ENCODE peak calls at places on chromosome 13, in five cellular contexts. J is neuronal stem cell, G is H1, I is trophoblast cell, B is IMR-90. S is an unnamed sample.

GRCh38 chr13:26695360-26695705 is 65.3 kb downstream of the GPR12 start:
- DNase-seq in J (no peak), G (no peak), I (no peak), B (no peak), S (no peak)

GRCh38 chr13:46051958-46052313 is 610 bp downstream of the ZC3H13 start:
- DNase-seq in J (no peak), G (no peak), I (no peak), B (peak; percentile 0), S (no peak)

GRCh38 chr13:66329988-66330429 is 900.1 kb downstream of the PCDH9 start:
- DNase-seq in J (no peak), G (no peak), I (no peak), B (peak; percentile 37), S (no peak)

GRCh38 chr13:88707652-88708051 is 1036.5 kb downstream of the SLITRK5 start:
- DNase-seq in J (no peak), G (no peak), I (no peak), B (no peak), S (no peak)

GRCh38 chr13:61664821-61665705 is 249.4 kb upstream of the PCDH20 start:
- DNase-seq in J (no peak), G (no peak), I (no peak), B (no peak), S (no peak)

GRCh38 chr13:51230473-51231105 is 8.4 kb downstream of the FAM124A start:
- DNase-seq in J (no peak), G (no peak), I (no peak), B (peak; percentile 7), S (peak; percentile 18)

GRCh38 chr13:24178847-24179845 is 18.6 kb downstream of the SPATA13 start:
- DNase-seq in J (no peak), G (no peak), I (no peak), B (peak; percentile 75), S (no peak)

GRCh38 chr13:51538626-51539179 is 45.6 kb upstream of the WDFY2 start:
- DNase-seq in J (no peak), G (no peak), I (no peak), B (no peak), S (no peak)

GRCh38 chr13:29474991-29475390 is 120.5 kb downstream of the SLC7A1 start:
- DNase-seq in J (no peak), G (no peak), I (peak; percentile 89), B (peak; percentile 91), S (no peak)

GRCh38 chr13:23678768-23679167 is 108.6 kb downstream of the TNFRSF19 start:
- DNase-seq in J (no peak), G (no peak), I (no peak), B (no peak), S (no peak)

GRCh38 chr13:75375329-75375728 is 106.6 kb downstream of the TBC1D4 start:
- DNase-seq in J (no peak), G (no peak), I (no peak), B (no peak), S (no peak)

GRCh38 chr13:64529874-64530485 is 2700.2 kb downstream of the PCDH9 start:
- DNase-seq in J (no peak), G (peak; percentile 17), I (peak; percentile 40), B (no peak), S (peak; percentile 40)

GRCh38 chr13:46659413-46660065 is 106.6 kb downstream of the LRCH1 start:
- DNase-seq in J (no peak), G (no peak), I (peak; percentile 94), B (no peak), S (no peak)

GRCh38 chr13:50873481-50873880 is 30.0 kb upstream of the DLEU7 start:
- DNase-seq in J (no peak), G (no peak), I (no peak), B (peak; percentile 1), S (no peak)

GRCh38 chr13:54536112-54536511 is 1507.5 kb downstream of the OLFM4 start:
- DNase-seq in J (no peak), G (no peak), I (peak; percentile 20), B (no peak), S (no peak)

GRCh38 chr13:21657538-21657937 is 13.3 kb upstream of the FGF9 start:
- DNase-seq in J (no peak), G (no peak), I (peak; percentile 52), B (peak; percentile 94), S (no peak)

GRCh38 chr13:21549633-21550032 is 54.3 kb downstream of the MICU2 start:
- DNase-seq in J (no peak), G (no peak), I (peak; percentile 49), B (no peak), S (no peak)

GRCh38 chr13:62799038-62799535 is 1383.4 kb upstream of the PCDH20 start:
- DNase-seq in J (no peak), G (no peak), I (no peak), B (no peak), S (no peak)

GRCh38 chr13:43529796-43530195 is 257.0 kb downstream of the ENOX1 start:
- DNase-seq in J (no peak), G (no peak), I (peak; percentile 63), B (no peak), S (no peak)

GRCh38 chr13:52850396-52851152 is 2.1 kb upstream of the PCDH8 start:
- DNase-seq in J (peak; percentile 87), G (peak; percentile 72), I (peak; percentile 60), B (peak; percentile 7), S (peak; percentile 93)

GRCh38 chr13:26508885-26509284 is 48.6 kb upstream of the WASF3 start:
- DNase-seq in J (no peak), G (no peak), I (no peak), B (peak; percentile 95), S (no peak)

GRCh38 chr13:106337096-106337495 is 198.4 kb downstream of the EFNB2 start:
- DNase-seq in J (no peak), G (no peak), I (no peak), B (peak; percentile 75), S (no peak)

GRCh38 chr13:100100115-100100879 is 11.4 kb downstream of the PCCA start:
- DNase-seq in J (no peak), G (no peak), I (peak; percentile 6), B (peak; percentile 87), S (no peak)

GRCh38 chr13:77184455-77184854 is 142.4 kb downstream of the MYCBP2 start:
- DNase-seq in J (no peak), G (no peak), I (peak; percentile 15), B (no peak), S (no peak)

GRCh38 chr13:91052873-91053272 is 294.6 kb upstream of the MIR17HG start:
- DNase-seq in J (no peak), G (no peak), I (no peak), B (no peak), S (no peak)

GRCh38 chr13:114082849-114083645 is 49.4 kb downstream of the RASA3 start:
- DNase-seq in J (no peak), G (no peak), I (no peak), B (no peak), S (no peak)
- H3K23ac ChIP-seq in J (no peak overlapping the region), G (no peak overlapping the region), I (no peak overlapping the region), B (no peak overlapping the region), S (no peak overlapping the region)

GRCh38 chr13:98299954-98300350 is 122.9 kb upstream of the RNF113B start:
- DNase-seq in J (no peak), G (no peak), I (no peak), B (no peak), S (no peak)

GRCh38 chr13:98299243-98299953 is 122.3 kb upstream of the RNF113B start:
- DNase-seq in J (no peak), G (no peak), I (no peak), B (peak; percentile 51), S (no peak)

GRCh38 chr13:98301721-98302120 is 124.7 kb upstream of the RNF113B start:
- DNase-seq in J (no peak), G (no peak), I (no peak), B (peak; percentile 89), S (no peak)

GRCh38 chr13:98298599-98298998 is 121.5 kb upstream of the RNF113B start:
- DNase-seq in J (no peak), G (no peak), I (peak; percentile 49), B (no peak), S (no peak)

DNA sequence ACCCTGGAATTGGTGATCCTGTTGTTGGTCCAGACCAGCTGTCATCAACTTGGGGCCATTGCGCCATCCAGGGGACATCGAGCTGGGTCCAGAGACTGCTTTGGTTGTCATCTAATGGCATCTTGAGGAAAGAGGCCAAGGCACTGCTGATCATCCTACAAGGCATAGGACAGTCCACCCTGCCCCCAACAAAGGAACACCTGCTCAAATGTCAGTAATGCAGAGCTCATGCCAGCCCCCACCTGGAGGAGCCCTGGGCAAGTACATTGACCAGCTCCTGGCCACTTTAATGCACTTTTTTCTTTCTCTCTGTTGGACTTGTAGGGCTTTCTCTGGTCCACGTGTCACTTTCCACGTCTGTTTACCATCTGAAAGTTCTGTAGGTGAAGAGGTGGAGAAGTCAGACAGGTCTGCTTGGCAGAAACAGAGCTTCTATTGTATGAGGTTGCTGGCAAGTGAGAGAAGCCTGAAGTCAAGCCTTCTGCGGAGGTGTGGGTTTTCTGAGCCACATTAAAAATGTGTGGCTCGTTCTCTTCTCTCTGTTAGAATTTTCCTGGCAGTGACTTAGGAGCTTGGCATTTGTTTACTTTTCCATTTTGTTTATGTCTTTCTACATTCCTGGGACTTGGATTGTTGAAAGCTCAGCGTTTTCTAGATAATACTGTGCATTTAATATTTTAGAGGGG is 124.0 kb upstream of the RNF113B start:
- DNase-seq in J (no peak), G (no peak), I (peak; percentile 70), B (peak; percentile 82), S (no peak)
- H4K91ac ChIP-seq in J (no peak overlapping the region), G (no peak overlapping the region), I (peak overlapping the region; percentile 61), B (peak overlapping the region; percentile 97), S (no peak overlapping the region)

GRCh38 chr13:33542309-33543088 is 256.9 kb upstream of the STARD13 start:
- DNase-seq in J (peak; percentile 97), G (peak; percentile 86), I (peak; percentile 99), B (peak; percentile 100), S (peak; percentile 97)
- H2BK5ac ChIP-seq in J (peak overlapping the region; percentile 83), G (peak overlapping the region; percentile 87), I (peak overlapping the region; percentile 90), B (peak overlapping the region; percentile 95), S (peak overlapping the region; percentile 94)

GRCh38 chr13:42272115-42272756 is at the start of gene AKAP11:
- DNase-seq in J (no peak), G (no peak), I (peak; percentile 45), B (peak; percentile 28), S (no peak)
- H3K23ac ChIP-seq in J (peak within 1 kb of the TSS; percentile 99), G (no peak within 1 kb of the TSS), I (no peak within 1 kb of the TSS), B (peak within 1 kb of the TSS; percentile 83), S (no peak within 1 kb of the TSS)

GRCh38 chr13:39037880-39038568 is at the start of the genes NHLRC3 and PROSER1:
- DNase-seq in J (peak; percentile 88), G (peak; percentile 66), I (peak; percentile 76), B (peak; percentile 88), S (peak; percentile 89)
- H4K91ac ChIP-seq in J (peak within 1 kb of the TSS; percentile 18), G (peak within 1 kb of the TSS; percentile 84), I (peak within 1 kb of the TSS; percentile 96), B (peak within 1 kb of the TSS; percentile 98), S (no peak within 1 kb of the TSS)

S was measured in H9.